ENCODE peak calls at places on chromosomes 16 and 17, in five cellular contexts. One of them, this sample, is unnamed.
A peak's percentile ranks its signal among the peaks of the same experiment; 100 is the strongest.

GRCh38 chr17:27976331-27976730 is 66.1 kb upstream of the NLK start:
- DNase-seq in uterus: no peak
- DNase-seq in left ventricle myocardium inferior: no peak
- DNase-seq in AG04450: no peak
- DNase-seq in H9: no peak
- DNase-seq in this sample: peak; percentile 68

GRCh38 chr16:35208001-35208935 is 1748.9 kb downstream of the TP53TG3F start:
- DNase-seq in uterus: no peak
- DNase-seq in left ventricle myocardium inferior: no peak
- DNase-seq in AG04450: no peak
- DNase-seq in H9: no peak
- DNase-seq in this sample: no peak

GRCh38 chr16:58053682-58054005 is 28.1 kb downstream of the MMP15 start:
- DNase-seq in uterus: no peak
- DNase-seq in left ventricle myocardium inferior: no peak
- DNase-seq in AG04450: no peak
- DNase-seq in H9: no peak
- DNase-seq in this sample: no peak

GRCh38 chr17:58351182-58351581 is 819 bp downstream of the SUPT4H1 start:
- DNase-seq in uterus: no peak
- DNase-seq in left ventricle myocardium inferior: no peak
- DNase-seq in AG04450: no peak
- DNase-seq in H9: no peak
- DNase-seq in this sample: no peak

GRCh38 chr17:79944251-79944812 is 91.3 kb downstream of the TBC1D16 start:
- DNase-seq in uterus: no peak
- DNase-seq in left ventricle myocardium inferior: peak; percentile 12
- DNase-seq in AG04450: no peak
- DNase-seq in H9: peak; percentile 31
- DNase-seq in this sample: no peak

GRCh38 chr17:74295625-74296547 is 21.9 kb downstream of the DNAI2 start:
- DNase-seq in uterus: no peak
- DNase-seq in left ventricle myocardium inferior: peak; percentile 36
- DNase-seq in AG04450: no peak
- DNase-seq in H9: no peak
- DNase-seq in this sample: no peak

GRCh38 chr16:56401482-56401881 is 23.9 kb downstream of the AMFR start:
- DNase-seq in uterus: no peak
- DNase-seq in left ventricle myocardium inferior: no peak
- DNase-seq in AG04450: no peak
- DNase-seq in H9: peak; percentile 44
- DNase-seq in this sample: peak; percentile 25

GRCh38 chr16:85333744-85334640 is 221.7 kb upstream of the CIBAR2 start:
- DNase-seq in uterus: no peak
- DNase-seq in left ventricle myocardium inferior: no peak
- DNase-seq in AG04450: no peak
- DNase-seq in H9: no peak
- DNase-seq in this sample: no peak

GRCh38 chr17:4555863-4556646 is 871 bp upstream of the MYBBP1A start:
- DNase-seq in uterus: no peak
- DNase-seq in left ventricle myocardium inferior: no peak
- DNase-seq in AG04450: no peak
- DNase-seq in H9: no peak
- DNase-seq in this sample: no peak

GRCh38 chr16:4371481-4372314 is at the start of gene VASN:
- DNase-seq in uterus: peak; percentile 85
- DNase-seq in left ventricle myocardium inferior: peak; percentile 83
- DNase-seq in AG04450: no peak
- DNase-seq in H9: peak; percentile 79
- DNase-seq in this sample: peak; percentile 76

GRCh38 chr17:64230551-64231408 is 32.3 kb downstream of the TEX2 start:
- DNase-seq in uterus: peak; percentile 32
- DNase-seq in left ventricle myocardium inferior: no peak
- DNase-seq in AG04450: peak; percentile 84
- DNase-seq in H9: no peak
- DNase-seq in this sample: peak; percentile 92

DNA sequence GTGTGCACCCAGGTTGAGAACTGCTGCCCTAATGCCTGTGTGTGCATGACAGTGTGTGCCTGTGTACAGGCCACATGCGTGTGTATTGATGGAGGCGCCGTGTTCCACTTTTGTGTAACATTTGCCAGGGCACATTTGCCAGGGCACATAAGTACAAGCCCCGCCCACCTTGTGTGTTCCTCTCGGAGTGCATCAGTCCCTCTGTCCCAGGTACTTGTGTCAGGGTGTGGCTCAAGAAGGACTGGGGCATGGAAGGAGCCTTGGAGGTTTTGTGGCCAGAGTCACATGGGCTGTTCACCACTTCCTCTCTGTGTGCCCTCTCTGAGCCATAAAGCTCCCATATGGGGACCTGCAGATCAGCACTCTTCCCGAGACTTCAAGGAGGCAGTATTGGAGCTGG is 73.9 kb downstream of the MRM1 start:
- DNase-seq in uterus: no peak
- DNase-seq in left ventricle myocardium inferior: no peak
- DNase-seq in AG04450: no peak
- DNase-seq in H9: no peak
- DNase-seq in this sample: no peak
- TF ChIP-seq CTCF in uterus: no peak
- TF ChIP-seq CTCF in left ventricle myocardium inferior: no peak
- TF ChIP-seq CTCF in AG04450: no peak
- TF ChIP-seq CTCF in H9: no peak
- TF ChIP-seq CTCF in this sample: no peak

DNA sequence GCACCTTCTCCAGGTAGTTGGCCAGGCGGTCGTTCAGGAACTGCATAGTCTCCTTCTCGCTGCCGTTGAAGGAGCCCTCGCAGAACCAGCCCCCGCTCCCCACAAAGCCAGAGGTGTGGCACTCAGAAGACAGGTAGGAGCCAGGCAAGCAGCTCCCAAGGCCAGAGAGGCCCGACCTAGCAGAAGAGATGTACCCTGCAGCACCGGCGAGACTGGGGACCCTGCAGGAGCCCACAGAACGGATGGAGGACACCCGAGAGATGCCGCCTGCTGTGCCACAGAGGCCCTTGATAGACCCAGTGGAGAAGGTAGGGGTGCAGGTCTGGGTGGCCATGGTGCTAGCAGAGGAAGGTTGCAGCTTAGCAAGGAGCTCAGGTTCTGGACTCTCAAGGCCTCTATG is at the start of gene KRT36:
- DNase-seq in uterus: no peak
- DNase-seq in left ventricle myocardium inferior: no peak
- DNase-seq in AG04450: no peak
- DNase-seq in H9: no peak
- DNase-seq in this sample: no peak
- TF ChIP-seq CTCF in uterus: no peak
- TF ChIP-seq CTCF in left ventricle myocardium inferior: no peak
- TF ChIP-seq CTCF in AG04450: no peak
- TF ChIP-seq CTCF in H9: no peak
- TF ChIP-seq CTCF in this sample: no peak

GRCh38 chr17:17942846-17943245 is 29.4 kb downstream of the TOM1L2 start:
- DNase-seq in uterus: no peak
- DNase-seq in left ventricle myocardium inferior: no peak
- DNase-seq in AG04450: no peak
- DNase-seq in H9: no peak
- DNase-seq in this sample: peak; percentile 55

GRCh38 chr17:17944743-17945142 is 27.5 kb downstream of the TOM1L2 start:
- DNase-seq in uterus: no peak
- DNase-seq in left ventricle myocardium inferior: no peak
- DNase-seq in AG04450: no peak
- DNase-seq in H9: no peak
- DNase-seq in this sample: no peak

GRCh38 chr17:17941015-17941414 is 31.2 kb downstream of the TOM1L2 start:
- DNase-seq in uterus: no peak
- DNase-seq in left ventricle myocardium inferior: no peak
- DNase-seq in AG04450: no peak
- DNase-seq in H9: no peak
- DNase-seq in this sample: no peak

GRCh38 chr17:17944253-17944652 is 27.9 kb downstream of the TOM1L2 start:
- DNase-seq in uterus: no peak
- DNase-seq in left ventricle myocardium inferior: no peak
- DNase-seq in AG04450: no peak
- DNase-seq in H9: no peak
- DNase-seq in this sample: no peak

GRCh38 chr17:17943281-17943984 is 28.8 kb downstream of the TOM1L2 start:
- DNase-seq in uterus: no peak
- DNase-seq in left ventricle myocardium inferior: no peak
- DNase-seq in AG04450: no peak
- DNase-seq in H9: no peak
- DNase-seq in this sample: no peak
- TF ChIP-seq CTCF in uterus: no peak
- TF ChIP-seq CTCF in left ventricle myocardium inferior: no peak
- TF ChIP-seq CTCF in AG04450: no peak
- TF ChIP-seq CTCF in H9: no peak
- TF ChIP-seq CTCF in this sample: no peak

GRCh38 chr16:70522216-70523000 is 946 bp downstream of the COG4 start:
- DNase-seq in uterus: no peak
- DNase-seq in left ventricle myocardium inferior: no peak
- DNase-seq in AG04450: no peak
- DNase-seq in H9: no peak
- DNase-seq in this sample: no peak
- TF ChIP-seq CTCF in uterus: no peak
- TF ChIP-seq CTCF in left ventricle myocardium inferior: no peak
- TF ChIP-seq CTCF in AG04450: no peak
- TF ChIP-seq CTCF in H9: no peak
- TF ChIP-seq CTCF in this sample: no peak

GRCh38 chr17:43200127-43200526 is 11.5 kb upstream of the TMEM106A start:
- DNase-seq in uterus: no peak
- DNase-seq in left ventricle myocardium inferior: no peak
- DNase-seq in AG04450: no peak
- DNase-seq in H9: no peak
- DNase-seq in this sample: peak; percentile 41
- TF ChIP-seq CTCF in uterus: no peak
- TF ChIP-seq CTCF in left ventricle myocardium inferior: no peak
- TF ChIP-seq CTCF in AG04450: no peak
- TF ChIP-seq CTCF in H9: no peak
- TF ChIP-seq CTCF in this sample: peak; percentile 6